ENCODE peak calls at places on chromosome 17, in eight cellular contexts. S is tibial nerve; D is lung; P is thoracic aorta; O is body of pancreas; V is heart left ventricle; X is CD4-positive, alpha-beta T cell; J is Peyer's patch. T is an unnamed sample. For H3K9me3, the result is how much of the 10 kb centered on the place peaks cover.

GRCh38 chr17:80315517-80316182 is 55.0 kb downstream of the RNF213 start:
- DNase-seq in S (no peak), D (no peak), P (no peak), O (no peak), V (no peak), X (no peak), J (no peak), T (no peak)

GRCh38 chr17:44779211-44780025 is 20.6 kb downstream of the ADAM11 start:
- DNase-seq in S (peak), D (peak), P (no peak), O (peak), V (peak), X (peak), J (peak), T (peak)

GRCh38 chr17:13631541-13631940 is 29.8 kb upstream of the HS3ST3A1 start:
- DNase-seq in S (no peak), D (no peak), P (no peak), O (no peak), V (no peak), X (no peak), J (no peak), T (no peak)

GRCh38 chr17:57442914-57443571 is 186.7 kb downstream of the MSI2 start:
- DNase-seq in S (no peak), D (no peak), P (peak), O (no peak), V (peak), X (peak), J (peak), T (no peak)

GRCh38 chr17:773467-774319 is 8.4 kb downstream of the GLOD4 start:
- DNase-seq in S (no peak), D (no peak), P (no peak), O (no peak), V (no peak), X (no peak), J (no peak), T (no peak)

GRCh38 chr17:63458478-63458877 is 12.4 kb upstream of the CYB561 start:
- DNase-seq in S (no peak), D (no peak), P (no peak), O (no peak), V (no peak), X (no peak), J (no peak), T (no peak)

GRCh38 chr17:3381957-3382356 is 4.2 kb downstream of the OR3A2 start:
- DNase-seq in S (no peak), D (no peak), P (no peak), O (no peak), V (no peak), X (no peak), J (no peak), T (no peak)

GRCh38 chr17:49120166-49120565 is 12.4 kb upstream of the B4GALNT2 start:
- DNase-seq in S (no peak), D (no peak), P (no peak), O (no peak), V (no peak), X (no peak), J (no peak), T (no peak)

GRCh38 chr17:67053438-67054000 is 9.2 kb downstream of the CACNG1 start:
- DNase-seq in S (no peak), D (no peak), P (no peak), O (no peak), V (no peak), X (no peak), J (peak), T (no peak)

GRCh38 chr17:78865682-78866390 is 25.2 kb upstream of the USP36 start:
- DNase-seq in S (peak), D (peak), P (peak), O (peak), V (peak), X (peak), J (peak), T (peak)

GRCh38 chr17:78997231-78997741 is 12.3 kb downstream of the CANT1 start:
- DNase-seq in S (no peak), D (no peak), P (no peak), O (no peak), V (no peak), X (no peak), J (peak), T (no peak)

DNA sequence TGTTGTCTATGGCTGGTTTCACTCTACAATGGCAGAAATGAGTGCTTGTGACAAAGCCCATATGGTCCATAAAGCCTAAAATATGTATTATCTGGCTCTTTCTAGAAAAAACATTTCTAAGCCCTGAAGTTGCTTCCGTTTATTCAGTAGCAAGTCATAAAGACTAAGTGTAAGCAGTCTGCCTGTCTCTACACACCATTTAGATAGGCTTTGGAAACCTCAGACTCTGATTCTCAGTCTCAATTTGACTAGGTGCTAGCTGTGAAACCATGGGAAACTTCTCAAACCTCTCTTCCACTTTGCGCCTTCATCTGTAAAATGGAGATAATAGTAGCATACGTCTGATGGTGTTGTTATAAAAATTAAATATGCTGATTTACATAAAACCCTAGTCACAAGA is 365.7 kb upstream of the CA10 start:
- DNase-seq in S (no peak), D (no peak), P (no peak), O (no peak), V (no peak), X (no peak), J (no peak), T (no peak)
- H3K9me3 ChIP-seq in S (under half), D (under half), P (under half), O (under half), V (under half), X (under half), J (under half), T (under half)

DNA sequence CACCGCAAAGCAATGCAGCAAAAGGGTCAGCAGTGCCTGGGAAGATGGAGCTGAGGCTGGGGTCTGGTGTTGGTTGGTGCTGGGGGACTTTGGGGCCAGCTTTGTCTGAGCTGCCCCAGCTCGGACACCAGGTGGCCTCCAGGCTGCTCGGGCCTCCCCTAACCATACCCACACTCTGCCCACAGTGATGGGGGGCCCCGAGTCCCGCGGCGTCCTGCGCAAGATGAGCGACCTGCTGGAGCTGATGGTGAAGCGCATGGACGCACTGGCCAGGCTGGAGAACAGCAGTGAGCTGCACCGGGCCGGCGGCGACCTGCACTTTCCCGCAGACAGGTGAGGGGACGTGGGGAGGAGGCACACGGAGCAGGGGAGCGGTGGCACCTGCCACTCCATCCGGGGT is 13.8 kb downstream of the MGAT5B start:
- DNase-seq in S (no peak), D (no peak), P (no peak), O (no peak), V (no peak), X (no peak), J (no peak), T (no peak)
- H3K9me3 ChIP-seq in S (under half), D (under half), P (under half), O (under half), V (under half), X (under half), J (under half), T (under half)

DNA sequence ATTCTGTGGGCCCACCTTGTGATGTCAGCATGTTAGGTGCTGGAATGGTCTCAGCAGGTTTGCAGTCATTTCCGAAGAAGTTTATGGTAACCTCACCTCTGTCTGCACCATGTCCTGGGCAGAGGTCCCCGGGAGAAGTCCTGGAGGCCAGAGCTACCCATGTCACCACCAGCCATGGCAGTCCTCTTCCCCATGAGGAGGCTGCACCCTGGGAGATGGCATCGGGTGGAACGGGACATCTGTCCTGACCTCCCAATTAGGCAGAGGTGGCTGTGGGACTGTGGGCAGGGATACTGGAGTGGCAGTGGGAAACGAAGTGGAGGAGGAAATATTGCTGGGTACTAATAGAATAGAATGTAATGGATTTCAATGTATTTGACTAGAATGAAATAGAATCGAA is 511.8 kb upstream of the WSB1 start:
- DNase-seq in S (no peak), D (no peak), P (no peak), O (no peak), V (no peak), X (no peak), J (no peak), T (no peak)
- H3K9me3 ChIP-seq in S (under half), D (under half), P (under half), O (under half), V (under half), X (under half), J (under half), T (under half)

GRCh38 chr17:22265807-22266206 is 573.5 kb downstream of the KCNJ18 start:
- DNase-seq in S (no peak), D (no peak), P (no peak), O (no peak), V (no peak), X (no peak), J (no peak), T (no peak)
- H3K9me3 ChIP-seq in S (under half), D (under half), P (under half), O (under half), V (under half), X (under half), J (under half), T (under half)

DNA sequence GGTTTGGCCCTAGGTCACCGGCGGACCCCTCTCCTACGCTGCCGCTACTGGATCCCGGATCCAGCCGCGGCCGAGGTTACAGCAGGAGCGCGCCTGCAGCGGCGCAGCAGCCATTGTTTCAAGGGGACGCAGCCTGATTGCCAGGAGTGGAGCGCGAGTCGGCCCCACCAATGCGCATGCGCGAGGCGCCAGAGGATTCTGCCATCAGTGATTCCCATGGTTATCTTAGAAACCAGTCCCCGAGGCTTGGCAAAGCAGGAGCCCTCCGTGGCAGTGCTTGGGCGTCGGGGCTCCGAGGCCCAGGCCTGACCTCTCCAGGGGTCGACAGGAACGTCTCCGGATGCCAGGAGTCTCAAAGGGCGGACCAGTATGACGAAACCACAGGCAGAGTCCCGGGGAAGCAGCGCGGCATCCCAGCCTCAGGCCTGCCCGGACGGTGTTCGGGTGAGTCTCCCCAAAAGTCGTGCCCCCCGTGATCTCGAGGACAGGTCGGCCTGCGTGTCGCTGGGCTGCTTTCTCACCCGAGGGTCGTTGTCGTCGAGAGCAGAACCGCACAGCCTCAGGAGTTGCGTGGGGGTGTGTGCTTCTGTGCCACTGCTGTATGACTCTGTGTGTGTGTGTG is 608.5 kb downstream of the KCNJ18 start:
- DNase-seq in S (no peak), D (no peak), P (no peak), O (no peak), V (no peak), X (no peak), J (no peak), T (no peak)
- H3K9me3 ChIP-seq in S (under half), D (under half), P (under half), O (under half), V (under half), X (under half), J (under half), T (under half)